ENCODE peak calls at places on chromosomes 6 and 20, in five cellular contexts. R is stimulated activated CD4-positive, alpha-beta T cell treated with anti-CD3 and anti-CD28 coated beads, Interleukin-12 subunit alpha, Interleukin-12 subunit beta, amount 100 ng/mL, for 4 hours; K is ecto neural progenitor cell; H is naive B cell; F is memory B cell. L is an unnamed sample.

GRCh38 chr20:11155156-11155805 is 481.5 kb upstream of the JAG1 start:
- DNase-seq in H (no peak), R (no peak), F (no peak), K (no peak), L (no peak)

GRCh38 chr6:29517728-29518440 is 30.1 kb upstream of the MAS1L start:
- DNase-seq in F (no peak), K (peak), R (no peak), H (no peak), L (no peak)

GRCh38 chr20:63051186-63051860 is 44.6 kb upstream of the BHLHE23 start:
- DNase-seq in F (no peak), K (no peak), R (no peak), H (no peak), L (no peak)

GRCh38 chr20:38217791-38218565 is 42.6 kb downstream of the KIAA1755 start:
- DNase-seq in K (no peak), H (no peak), F (no peak), R (no peak), L (peak)

GRCh38 chr6:9401936-9402335 is 966.6 kb upstream of the SLC35B3 start:
- DNase-seq in F (no peak), R (no peak), H (no peak), K (no peak), L (no peak)

GRCh38 chr6:168342626-168343025 is 23.0 kb upstream of the DACT2 start:
- DNase-seq in K (no peak), R (no peak), F (no peak), H (no peak), L (no peak)

GRCh38 chr6:169161572-169162167 is 92.0 kb downstream of the THBS2 start:
- DNase-seq in K (no peak), F (no peak), H (no peak), R (no peak), L (no peak)

GRCh38 chr6:105397987-105398386 is 4.9 kb downstream of the PREP start:
- DNase-seq in F (no peak), R (no peak), H (no peak), K (no peak), L (no peak)

GRCh38 chr6:143744593-143745151 is 66.9 kb downstream of the PHACTR2 start:
- DNase-seq in R (no peak), F (no peak), H (no peak), K (no peak), L (no peak)

GRCh38 chr6:18022398-18023231 is 35.2 kb upstream of the KIF13A start:
- DNase-seq in F (no peak), R (no peak), K (peak), H (no peak), L (peak)

GRCh38 chr6:22447862-22448261 is 121.5 kb upstream of the HDGFL1 start:
- DNase-seq in R (no peak), H (no peak), F (no peak), K (no peak), L (no peak)

GRCh38 chr6:29759457-29759856 is 36.2 kb downstream of the HLA-F start:
- DNase-seq in K (peak), F (no peak), R (no peak), H (no peak), L (no peak)

GRCh38 chr20:3704085-3704484 is 8.3 kb downstream of the SIGLEC1 start:
- DNase-seq in H (no peak), F (no peak), R (no peak), K (no peak), L (no peak)

GRCh38 chr20:33370296-33370695 is 31.0 kb downstream of the CDK5RAP1 start:
- DNase-seq in R (no peak), K (no peak), H (peak), F (no peak), L (peak)

GRCh38 chr20:1832634-1833033 is 62.6 kb upstream of the SIRPA start:
- DNase-seq in K (no peak), H (no peak), F (no peak), R (no peak), L (no peak)

GRCh38 chr6:168100011-168100802 is 21.2 kb upstream of the FRMD1 start:
- DNase-seq in K (no peak), R (no peak), F (no peak), H (no peak), L (no peak)

GRCh38 chr6:100622907-100623692 is 158.4 kb upstream of the SIM1 start:
- DNase-seq in R (no peak), F (no peak), H (no peak), K (no peak), L (no peak)

GRCh38 chr20:61435184-61435822 is 183.2 kb downstream of the CDH4 start:
- DNase-seq in H (no peak), K (no peak), F (no peak), R (no peak), L (no peak)

GRCh38 chr6:18586133-18586532 is 199.0 kb downstream of the RNF144B start:
- DNase-seq in H (no peak), K (no peak), F (no peak), R (no peak), L (no peak)

GRCh38 chr20:54054516-54054915 is 15.9 kb downstream of the BCAS1 start:
- DNase-seq in R (no peak), F (no peak), H (no peak), K (no peak), L (no peak)

GRCh38 chr6:132399376-132400074 is 1.8 kb downstream of the MOXD1 start:
- DNase-seq in F (no peak), K (no peak), H (no peak), R (no peak), L (peak)

GRCh38 chr6:13953061-13953705 is 28.4 kb downstream of the RNF182 start:
- DNase-seq in H (no peak), R (no peak), F (no peak), K (no peak), L (peak)

GRCh38 chr6:35596448-35597442 is 84.0 kb upstream of the TULP1 start:
- DNase-seq in R (no peak), H (no peak), K (no peak), F (no peak), L (peak)

GRCh38 chr20:25226433-25227316 is 21.2 kb upstream of the PYGB start:
- DNase-seq in K (no peak), R (no peak), F (no peak), H (no peak), L (no peak)

GRCh38 chr20:38523697-38524096 is 51.1 kb downstream of the RALGAPB start:
- DNase-seq in R (no peak), K (no peak), H (no peak), F (no peak), L (peak)

GRCh38 chr20:44662256-44662655 is 10.8 kb upstream of the ADA start:
- DNase-seq in F (no peak), K (no peak), H (no peak), R (no peak), L (no peak)

GRCh38 chr6:5132741-5133140 is 47.6 kb downstream of the PPP1R3G start:
- DNase-seq in F (peak), K (no peak), H (peak), R (no peak), L (no peak)

GRCh38 chr20:58721951-58722371 is 29.4 kb downstream of the NPEPL1 start:
- DNase-seq in F (no peak), H (no peak), R (no peak), K (peak), L (no peak)

GRCh38 chr20:13325033-13325432 is 104.0 kb downstream of the ISM1 start:
- DNase-seq in R (no peak), K (no peak), H (no peak), F (no peak), L (peak)

GRCh38 chr20:20370087-20370575 is 2.2 kb downstream of the INSM1 start:
- DNase-seq in K (no peak), F (no peak), H (no peak), R (no peak), L (no peak)

GRCh38 chr6:147384029-147384428 is 124.5 kb upstream of the SAMD5 start:
- DNase-seq in R (no peak), K (no peak), F (no peak), H (no peak), L (no peak)

L was measured in ACHN.